ENCODE peak calls at places on chromosomes 6 and 20, in ten cellular contexts. Q is heart left ventricle; K is SK-N-SH; P is body of pancreas; C is prostate gland; S is PC-3; L is cardiac muscle cell; H is CD4-positive, alpha-beta memory T cell; G is SJSA1; U is Peyer's patch. T is an unnamed sample.

GRCh38 chr6:99512033-99512432 is 3.2 kb downstream of the USP45 start:
- DNase-seq in K (no peak), Q (no peak), S (peak; percentile 22), P (no peak), U (no peak), G (no peak), H (no peak), L (no peak), C (no peak), T (no peak)

GRCh38 chr6:4125933-4126864 is 9.2 kb downstream of the ECI2 start:
- DNase-seq in Q (no peak), U (no peak), P (no peak), C (no peak), L (no peak), K (no peak), H (no peak), G (peak; percentile 66), S (peak; percentile 91), T (no peak)

GRCh38 chr6:136669299-136669699 is 119.1 kb upstream of the MAP7 start:
- DNase-seq in S (peak; percentile 85), H (no peak), G (no peak), U (no peak), K (no peak), P (peak; percentile 26), Q (no peak), L (no peak), C (peak; percentile 13), T (no peak)

GRCh38 chr20:60934724-60935123 is 317.3 kb upstream of the CDH4 start:
- DNase-seq in C (no peak), U (no peak), L (no peak), S (no peak), H (no peak), K (no peak), P (no peak), G (no peak), Q (no peak), T (no peak)

GRCh38 chr6:44034931-44035345 is 92.3 kb downstream of the MRPL14 start:
- DNase-seq in P (no peak), Q (no peak), H (no peak), U (no peak), C (no peak), K (no peak), L (no peak), S (peak; percentile 85), G (no peak), T (no peak)

GRCh38 chr6:110307368-110307767 is 50.8 kb downstream of the METTL24 start:
- DNase-seq in S (no peak), H (no peak), C (no peak), L (no peak), P (no peak), Q (no peak), U (no peak), G (no peak), K (no peak), T (no peak)

GRCh38 chr6:149897015-149897697 is 757 bp downstream of the RAET1E start:
- DNase-seq in G (peak; percentile 77), H (no peak), K (no peak), L (no peak), S (peak; percentile 83), P (peak; percentile 61), C (peak; percentile 66), U (peak; percentile 34), Q (peak; percentile 90), T (no peak)

GRCh38 chr6:95095271-95095670 is 482.1 kb upstream of the MANEA start:
- DNase-seq in H (no peak), K (no peak), P (no peak), S (no peak), G (no peak), L (no peak), U (no peak), Q (no peak), C (no peak), T (no peak)

GRCh38 chr6:157535354-157536217 is 154.6 kb downstream of the ZDHHC14 start:
- DNase-seq in K (no peak), P (peak; percentile 31), G (no peak), S (peak; percentile 81), H (no peak), U (no peak), L (no peak), C (no peak), Q (no peak), T (no peak)

GRCh38 chr6:47822856-47823554 is 41.2 kb downstream of the OPN5 start:
- DNase-seq in Q (no peak), K (no peak), C (no peak), L (no peak), U (no peak), P (no peak), G (no peak), S (peak; percentile 32), H (no peak), T (no peak)

GRCh38 chr6:16130437-16130891 is 1.6 kb downstream of the MYLIP start:
- DNase-seq in G (no peak), U (peak; percentile 27), S (peak; percentile 87), P (peak; percentile 27), H (no peak), K (no peak), Q (no peak), C (peak; percentile 12), L (peak; percentile 62), T (no peak)
- H3K27ac ChIP-seq in G (no peak overlapping the region), U (peak overlapping the region; percentile 94), S (peak overlapping the region; percentile 84), P (peak overlapping the region; percentile 91), H (peak overlapping the region; percentile 93), K (peak overlapping the region; percentile 74), Q (peak overlapping the region; percentile 93), C (peak overlapping the region; percentile 98), L (peak overlapping the region; percentile 93), T (peak overlapping the region; percentile 89)

GRCh38 chr20:48738094-48738398 is 89.8 kb downstream of the PREX1 start:
- DNase-seq in C (no peak), K (no peak), H (no peak), U (no peak), L (no peak), G (no peak), Q (no peak), S (no peak), P (no peak), T (no peak)
- H3K4me1 ChIP-seq in C (no peaks in the 10 kb centered on the region), K (no peaks in the 10 kb centered on the region), H (peaks cover 61% of the 10 kb centered on the region), U (peaks cover 5% of the 10 kb centered on the region), L (peaks cover 12% of the 10 kb centered on the region), G (peaks cover 7% of the 10 kb centered on the region), Q (no peaks in the 10 kb centered on the region), S (no peaks in the 10 kb centered on the region), P (no peaks in the 10 kb centered on the region), T (peaks cover 34% of the 10 kb centered on the region)

DNA sequence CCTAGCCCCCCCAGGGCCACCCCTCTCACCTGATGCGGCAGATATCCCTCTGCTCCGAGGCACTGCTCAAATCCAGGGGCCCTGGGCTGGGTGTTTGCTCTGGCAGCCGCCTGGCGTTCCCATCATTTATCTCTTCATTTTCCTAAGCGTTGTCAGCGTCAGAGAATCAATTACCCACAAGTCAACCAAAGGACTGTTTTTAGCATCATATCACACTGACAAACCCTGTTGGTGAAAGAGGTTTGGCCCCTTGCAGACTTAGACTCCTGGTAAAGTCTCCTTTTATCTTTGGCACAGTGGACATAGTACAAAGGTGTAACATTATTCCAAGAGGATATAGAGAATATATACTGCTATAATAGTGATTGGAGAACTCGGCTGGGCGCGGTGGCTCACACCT is at the start of gene GHRH:
- DNase-seq in C (no peak), K (no peak), U (no peak), Q (no peak), L (no peak), H (no peak), G (no peak), P (no peak), S (no peak), T (no peak)
- H3K4me3 ChIP-seq in C (no peak within 1 kb of the TSS), K (no peak within 1 kb of the TSS), U (no peak within 1 kb of the TSS), Q (no peak within 1 kb of the TSS), L (no peak within 1 kb of the TSS), H (no peak within 1 kb of the TSS), G (no peak within 1 kb of the TSS), P (no peak within 1 kb of the TSS), S (no peak within 1 kb of the TSS), T (no peak within 1 kb of the TSS)

GRCh38 chr6:108591040-108591816 is 30.5 kb downstream of the FOXO3 start:
- DNase-seq in K (no peak), U (no peak), H (no peak), S (no peak), L (no peak), C (no peak), Q (no peak), G (no peak), P (no peak), T (no peak)
- H3K27ac ChIP-seq in K (no peak overlapping the region), U (peak overlapping the region; percentile 86), H (no peak overlapping the region), S (no peak overlapping the region), L (no peak overlapping the region), C (peak overlapping the region; percentile 85), Q (peak overlapping the region; percentile 75), G (peak overlapping the region; percentile 22), P (peak overlapping the region; percentile 26), T (no peak overlapping the region)